ENCODE peak calls at places on chromosomes 12 and 14, in seven cellular contexts. One of them, this sample, is unnamed.

GRCh38 chr14:95562892-95563685 is 28.2 kb downstream of the GLRX5 start:
- DNase-seq in thyroid gland: peak
- DNase-seq in left lung: peak
- DNase-seq in fibroblast of the aortic adventitia: peak
- DNase-seq in BJ: no peak
- DNase-seq in epithelial cell of esophagus: peak
- DNase-seq in stomach: peak
- DNase-seq in this sample: no peak

GRCh38 chr12:123973552-123974341 is 732 bp downstream of the ZNF664 start:
- DNase-seq in thyroid gland: peak
- DNase-seq in left lung: peak
- DNase-seq in fibroblast of the aortic adventitia: no peak
- DNase-seq in BJ: no peak
- DNase-seq in epithelial cell of esophagus: peak
- DNase-seq in stomach: peak
- DNase-seq in this sample: no peak

GRCh38 chr12:89349814-89350213 is 2.5 kb downstream of the DUSP6 start:
- DNase-seq in thyroid gland: no peak
- DNase-seq in left lung: peak
- DNase-seq in fibroblast of the aortic adventitia: peak
- DNase-seq in BJ: no peak
- DNase-seq in epithelial cell of esophagus: peak
- DNase-seq in stomach: no peak
- DNase-seq in this sample: peak

GRCh38 chr12:131312793-131313545 is 359.3 kb downstream of the ADGRD1 start:
- DNase-seq in thyroid gland: no peak
- DNase-seq in left lung: no peak
- DNase-seq in fibroblast of the aortic adventitia: no peak
- DNase-seq in BJ: no peak
- DNase-seq in epithelial cell of esophagus: no peak
- DNase-seq in stomach: no peak
- DNase-seq in this sample: no peak

GRCh38 chr14:85002846-85003245 is 527.1 kb upstream of the FLRT2 start:
- DNase-seq in thyroid gland: no peak
- DNase-seq in left lung: no peak
- DNase-seq in fibroblast of the aortic adventitia: no peak
- DNase-seq in BJ: no peak
- DNase-seq in epithelial cell of esophagus: no peak
- DNase-seq in stomach: no peak
- DNase-seq in this sample: no peak

GRCh38 chr12:753401-754237 is 1.2 kb downstream of the WNK1 start:
- DNase-seq in thyroid gland: peak
- DNase-seq in left lung: peak
- DNase-seq in fibroblast of the aortic adventitia: peak
- DNase-seq in BJ: no peak
- DNase-seq in epithelial cell of esophagus: no peak
- DNase-seq in stomach: peak
- DNase-seq in this sample: peak

GRCh38 chr12:79691299-79692248 is 810 bp upstream of the PAWR start:
- DNase-seq in thyroid gland: peak
- DNase-seq in left lung: no peak
- DNase-seq in fibroblast of the aortic adventitia: peak
- DNase-seq in BJ: peak
- DNase-seq in epithelial cell of esophagus: peak
- DNase-seq in stomach: no peak
- DNase-seq in this sample: no peak

GRCh38 chr12:110960795-110961194 is 40.4 kb upstream of the MYL2 start:
- DNase-seq in thyroid gland: no peak
- DNase-seq in left lung: no peak
- DNase-seq in fibroblast of the aortic adventitia: no peak
- DNase-seq in BJ: no peak
- DNase-seq in epithelial cell of esophagus: no peak
- DNase-seq in stomach: no peak
- DNase-seq in this sample: no peak

GRCh38 chr12:116492703-116493324 is 66.4 kb upstream of the MAP1LC3B2 start:
- DNase-seq in thyroid gland: peak
- DNase-seq in left lung: no peak
- DNase-seq in fibroblast of the aortic adventitia: peak
- DNase-seq in BJ: no peak
- DNase-seq in epithelial cell of esophagus: peak
- DNase-seq in stomach: no peak
- DNase-seq in this sample: peak

GRCh38 chr12:103093499-103094106 is 136.1 kb downstream of the ASCL1 start:
- DNase-seq in thyroid gland: no peak
- DNase-seq in left lung: no peak
- DNase-seq in fibroblast of the aortic adventitia: no peak
- DNase-seq in BJ: no peak
- DNase-seq in epithelial cell of esophagus: peak
- DNase-seq in stomach: peak
- DNase-seq in this sample: no peak

GRCh38 chr12:16611146-16611545 is 5.2 kb upstream of the LMO3 start:
- DNase-seq in thyroid gland: no peak
- DNase-seq in left lung: no peak
- DNase-seq in fibroblast of the aortic adventitia: no peak
- DNase-seq in BJ: no peak
- DNase-seq in epithelial cell of esophagus: no peak
- DNase-seq in stomach: no peak
- DNase-seq in this sample: no peak

GRCh38 chr14:75295061-75295461 is 16.4 kb downstream of the FOS start:
- DNase-seq in thyroid gland: peak
- DNase-seq in left lung: peak
- DNase-seq in fibroblast of the aortic adventitia: peak
- DNase-seq in BJ: no peak
- DNase-seq in epithelial cell of esophagus: peak
- DNase-seq in stomach: peak
- DNase-seq in this sample: no peak

GRCh38 chr14:94227029-94227428 is 52.9 kb downstream of the PPP4R4 start:
- DNase-seq in thyroid gland: no peak
- DNase-seq in left lung: no peak
- DNase-seq in fibroblast of the aortic adventitia: peak
- DNase-seq in BJ: no peak
- DNase-seq in epithelial cell of esophagus: peak
- DNase-seq in stomach: no peak
- DNase-seq in this sample: no peak

GRCh38 chr12:11823043-11823442 is 173.6 kb downstream of the ETV6 start:
- DNase-seq in thyroid gland: no peak
- DNase-seq in left lung: no peak
- DNase-seq in fibroblast of the aortic adventitia: peak
- DNase-seq in BJ: peak
- DNase-seq in epithelial cell of esophagus: no peak
- DNase-seq in stomach: no peak
- DNase-seq in this sample: no peak

GRCh38 chr12:93361159-93361919 is 16.4 kb upstream of the NUDT4 start:
- DNase-seq in thyroid gland: peak
- DNase-seq in left lung: peak
- DNase-seq in fibroblast of the aortic adventitia: peak
- DNase-seq in BJ: no peak
- DNase-seq in epithelial cell of esophagus: no peak
- DNase-seq in stomach: no peak
- DNase-seq in this sample: no peak

DNA sequence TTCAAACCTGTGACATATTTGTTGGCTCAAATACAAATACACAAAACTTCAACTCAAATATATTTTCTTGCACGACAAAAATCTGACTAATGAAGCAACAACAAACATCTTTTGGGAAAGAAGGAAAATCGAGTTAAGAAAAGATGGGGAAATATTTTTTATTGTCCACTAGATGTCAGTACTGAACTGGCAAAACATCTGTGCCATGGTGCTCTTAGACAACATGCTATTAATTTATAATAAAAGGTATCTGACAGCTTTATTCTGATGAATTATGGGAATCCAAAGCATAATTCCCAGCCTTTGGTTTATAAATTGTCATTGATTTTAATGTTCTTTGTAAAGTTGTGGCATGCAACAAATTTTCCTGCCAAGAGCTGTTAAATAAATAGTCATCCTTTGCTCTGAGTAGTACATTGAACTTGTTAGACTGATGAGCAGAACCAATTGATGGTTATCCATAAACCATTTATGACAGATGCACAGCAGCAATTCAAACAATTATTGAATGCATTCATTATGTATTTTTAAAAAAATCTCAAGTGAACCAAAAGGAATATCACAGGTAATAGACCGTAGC is 231.2 kb downstream of the ETNK1 start:
- DNase-seq in thyroid gland: no peak
- DNase-seq in left lung: no peak
- DNase-seq in fibroblast of the aortic adventitia: peak
- DNase-seq in BJ: no peak
- DNase-seq in epithelial cell of esophagus: peak
- DNase-seq in stomach: no peak
- DNase-seq in this sample: no peak
- TF ChIP-seq CTCF in thyroid gland: peak
- TF ChIP-seq CTCF in left lung: peak
- TF ChIP-seq CTCF in fibroblast of the aortic adventitia: peak
- TF ChIP-seq CTCF in BJ: peak
- TF ChIP-seq CTCF in epithelial cell of esophagus: peak
- TF ChIP-seq CTCF in stomach: peak
- TF ChIP-seq CTCF in this sample: peak

GRCh38 chr12:51984657-51985056 is 22.1 kb upstream of the TAMALIN start:
- DNase-seq in thyroid gland: no peak
- DNase-seq in left lung: no peak
- DNase-seq in fibroblast of the aortic adventitia: no peak
- DNase-seq in BJ: no peak
- DNase-seq in epithelial cell of esophagus: no peak
- DNase-seq in stomach: no peak
- DNase-seq in this sample: no peak

GRCh38 chr12:51976376-51977160 is 25.1 kb downstream of the ACVR1B start:
- DNase-seq in thyroid gland: no peak
- DNase-seq in left lung: no peak
- DNase-seq in fibroblast of the aortic adventitia: peak
- DNase-seq in BJ: no peak
- DNase-seq in epithelial cell of esophagus: peak
- DNase-seq in stomach: no peak
- DNase-seq in this sample: peak

GRCh38 chr12:51980051-51980808 is 26.5 kb upstream of the TAMALIN start:
- DNase-seq in thyroid gland: peak
- DNase-seq in left lung: peak
- DNase-seq in fibroblast of the aortic adventitia: peak
- DNase-seq in BJ: no peak
- DNase-seq in epithelial cell of esophagus: peak
- DNase-seq in stomach: peak
- DNase-seq in this sample: peak

GRCh38 chr12:51977320-51977753 is 25.8 kb downstream of the ACVR1B start:
- DNase-seq in thyroid gland: peak
- DNase-seq in left lung: peak
- DNase-seq in fibroblast of the aortic adventitia: peak
- DNase-seq in BJ: no peak
- DNase-seq in epithelial cell of esophagus: no peak
- DNase-seq in stomach: no peak
- DNase-seq in this sample: no peak

GRCh38 chr12:51980809-51981127 is 26.0 kb upstream of the TAMALIN start:
- DNase-seq in thyroid gland: no peak
- DNase-seq in left lung: no peak
- DNase-seq in fibroblast of the aortic adventitia: no peak
- DNase-seq in BJ: no peak
- DNase-seq in epithelial cell of esophagus: no peak
- DNase-seq in stomach: no peak
- DNase-seq in this sample: no peak
- TF ChIP-seq CTCF in thyroid gland: no peak
- TF ChIP-seq CTCF in left lung: no peak
- TF ChIP-seq CTCF in fibroblast of the aortic adventitia: no peak
- TF ChIP-seq CTCF in BJ: no peak
- TF ChIP-seq CTCF in epithelial cell of esophagus: no peak
- TF ChIP-seq CTCF in stomach: no peak
- TF ChIP-seq CTCF in this sample: no peak

GRCh38 chr12:5072326-5072725 is 28.6 kb downstream of the KCNA5 start:
- DNase-seq in thyroid gland: peak
- DNase-seq in left lung: no peak
- DNase-seq in fibroblast of the aortic adventitia: no peak
- DNase-seq in BJ: no peak
- DNase-seq in epithelial cell of esophagus: no peak
- DNase-seq in stomach: no peak
- DNase-seq in this sample: no peak

GRCh38 chr12:5071496-5071895 is 27.8 kb downstream of the KCNA5 start:
- DNase-seq in thyroid gland: no peak
- DNase-seq in left lung: no peak
- DNase-seq in fibroblast of the aortic adventitia: no peak
- DNase-seq in BJ: no peak
- DNase-seq in epithelial cell of esophagus: no peak
- DNase-seq in stomach: no peak
- DNase-seq in this sample: no peak

GRCh38 chr12:5073838-5074237 is 30.2 kb downstream of the KCNA5 start:
- DNase-seq in thyroid gland: no peak
- DNase-seq in left lung: no peak
- DNase-seq in fibroblast of the aortic adventitia: peak
- DNase-seq in BJ: no peak
- DNase-seq in epithelial cell of esophagus: no peak
- DNase-seq in stomach: no peak
- DNase-seq in this sample: no peak

GRCh38 chr12:5070090-5070489 is 26.4 kb downstream of the KCNA5 start:
- DNase-seq in thyroid gland: no peak
- DNase-seq in left lung: no peak
- DNase-seq in fibroblast of the aortic adventitia: no peak
- DNase-seq in BJ: no peak
- DNase-seq in epithelial cell of esophagus: no peak
- DNase-seq in stomach: no peak
- DNase-seq in this sample: no peak

DNA sequence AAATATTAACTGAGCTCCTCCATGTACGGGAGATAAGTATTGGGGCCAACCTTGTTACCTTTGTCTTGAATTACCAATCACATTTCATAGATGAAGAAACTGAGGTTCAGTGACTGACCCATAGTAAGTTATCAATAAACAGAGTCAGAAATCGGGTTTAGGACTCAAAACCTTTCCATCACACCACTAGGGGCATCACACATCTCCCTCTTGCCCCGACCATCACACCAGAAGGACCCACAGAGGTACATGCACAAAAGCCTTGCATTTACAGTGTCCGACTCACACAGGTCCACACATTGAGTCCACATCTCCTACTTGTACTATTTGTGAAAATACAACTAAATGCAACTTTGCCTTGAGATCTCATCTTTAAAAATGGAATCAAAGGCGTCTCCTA is 29.4 kb downstream of the KCNA5 start:
- DNase-seq in thyroid gland: no peak
- DNase-seq in left lung: no peak
- DNase-seq in fibroblast of the aortic adventitia: no peak
- DNase-seq in BJ: no peak
- DNase-seq in epithelial cell of esophagus: no peak
- DNase-seq in stomach: no peak
- DNase-seq in this sample: no peak
- TF ChIP-seq CTCF in thyroid gland: no peak
- TF ChIP-seq CTCF in left lung: no peak
- TF ChIP-seq CTCF in fibroblast of the aortic adventitia: no peak
- TF ChIP-seq CTCF in BJ: no peak
- TF ChIP-seq CTCF in epithelial cell of esophagus: no peak
- TF ChIP-seq CTCF in stomach: no peak
- TF ChIP-seq CTCF in this sample: no peak

GRCh38 chr14:60188115-60188514 is 22.9 kb upstream of the DHRS7 start:
- DNase-seq in thyroid gland: no peak
- DNase-seq in left lung: no peak
- DNase-seq in fibroblast of the aortic adventitia: peak
- DNase-seq in BJ: no peak
- DNase-seq in epithelial cell of esophagus: peak
- DNase-seq in stomach: no peak
- DNase-seq in this sample: no peak
- TF ChIP-seq CTCF in thyroid gland: no peak
- TF ChIP-seq CTCF in left lung: no peak
- TF ChIP-seq CTCF in fibroblast of the aortic adventitia: peak
- TF ChIP-seq CTCF in BJ: no peak
- TF ChIP-seq CTCF in epithelial cell of esophagus: peak
- TF ChIP-seq CTCF in stomach: no peak
- TF ChIP-seq CTCF in this sample: no peak